ENCODE peak calls at places on chromosome 15, in ten cellular contexts. N, M, E, L, P, I, V, J, F and B are unnamed samples.

GRCh38 chr15:80834402-80834801 is 55.2 kb downstream of the CEMIP start:
- DNase-seq in N (no peak), V (no peak), M (no peak), J (no peak), F (no peak), I (no peak), P (no peak), E (no peak), L (no peak), B (no peak)

GRCh38 chr15:62248277-62248974 is 83.3 kb upstream of the C2CD4B start:
- DNase-seq in E (no peak), M (no peak), J (no peak), L (no peak), P (no peak), I (no peak), F (no peak), V (peak), N (peak), B (no peak)

GRCh38 chr15:40344631-40345120 is 3.9 kb upstream of the CCDC9B start:
- DNase-seq in N (peak), J (no peak), L (peak), M (no peak), V (peak), P (peak), F (peak), I (peak), E (peak), B (no peak)

GRCh38 chr15:66673410-66674322 is 28.4 kb upstream of the SMAD6 start:
- DNase-seq in I (peak), E (peak), V (peak), L (peak), N (no peak), P (peak), F (no peak), M (no peak), J (peak), B (no peak)

GRCh38 chr15:25525741-25526140 is 86.9 kb upstream of the UBE3A start:
- DNase-seq in N (no peak), L (no peak), E (no peak), J (no peak), F (no peak), M (no peak), I (no peak), V (no peak), P (no peak), B (no peak)

GRCh38 chr15:40695469-40695910 is 516 bp downstream of the RAD51 start:
- DNase-seq in I (peak), V (peak), P (no peak), J (no peak), E (peak), M (no peak), N (peak), L (no peak), F (no peak), B (no peak)

GRCh38 chr15:60994842-60995495 is 234.1 kb downstream of the RORA start:
- DNase-seq in I (no peak), F (no peak), L (no peak), V (no peak), N (no peak), J (no peak), E (no peak), M (no peak), P (no peak), B (no peak)

GRCh38 chr15:55685292-55685691 is 57.7 kb downstream of the PRTG start:
- DNase-seq in F (no peak), I (peak), E (no peak), L (no peak), N (peak), J (no peak), V (peak), P (no peak), M (peak), B (peak)

GRCh38 chr15:41284425-41285177 is 47.8 kb downstream of the OIP5 start:
- DNase-seq in N (peak), M (no peak), E (no peak), L (no peak), F (peak), J (no peak), P (no peak), V (peak), I (peak), B (no peak)

GRCh38 chr15:68224546-68225250 is 4.8 kb downstream of the CLN6 start:
- DNase-seq in J (no peak), M (no peak), N (no peak), P (no peak), F (no peak), I (peak), L (no peak), V (no peak), E (no peak), B (peak)

GRCh38 chr15:80567721-80568157 is 127.4 kb upstream of the ABHD17C start:
- DNase-seq in N (peak), V (peak), I (peak), M (peak), J (no peak), F (peak), L (peak), P (no peak), E (peak), B (no peak)

GRCh38 chr15:80170596-80170995 is 17.8 kb downstream of the FAH start:
- DNase-seq in M (no peak), J (no peak), N (no peak), P (no peak), V (no peak), I (no peak), F (no peak), E (no peak), L (no peak), B (no peak)

GRCh38 chr15:96703087-96703486 is 372.6 kb downstream of the NR2F2 start:
- DNase-seq in E (no peak), F (no peak), M (no peak), V (no peak), N (no peak), P (no peak), L (no peak), J (no peak), I (no peak), B (no peak)

GRCh38 chr15:96296264-96296663 is 34.2 kb upstream of the NR2F2 start:
- DNase-seq in P (no peak), F (no peak), N (peak), V (peak), I (no peak), E (no peak), J (no peak), M (no peak), L (no peak), B (no peak)

GRCh38 chr15:81959196-81959595 is 86.6 kb downstream of the MEX3B start:
- DNase-seq in J (no peak), L (no peak), E (no peak), P (no peak), F (no peak), M (no peak), I (no peak), V (no peak), N (no peak), B (no peak)

GRCh38 chr15:79154491-79155182 is 64.1 kb upstream of the RASGRF1 start:
- DNase-seq in L (no peak), M (no peak), I (no peak), N (no peak), P (no peak), V (no peak), J (peak), F (no peak), E (no peak), B (no peak)

GRCh38 chr15:39594764-39595620 is 14.1 kb downstream of the THBS1 start:
- DNase-seq in N (no peak), L (no peak), I (no peak), V (peak), M (peak), F (no peak), J (no peak), P (no peak), E (no peak), B (no peak)

GRCh38 chr15:35872577-35872976 is 326.6 kb upstream of the DPH6 start:
- DNase-seq in E (no peak), P (no peak), M (no peak), I (no peak), L (no peak), V (no peak), F (no peak), J (no peak), N (no peak), B (no peak)

GRCh38 chr15:62060896-62061280 is 641 bp upstream of the VPS13C start:
- DNase-seq in N (no peak), M (no peak), L (no peak), I (no peak), P (no peak), F (no peak), E (no peak), V (no peak), J (no peak), B (no peak)

GRCh38 chr15:61545763-61546162 is 316.7 kb upstream of the RORA start:
- DNase-seq in M (no peak), J (no peak), V (no peak), P (no peak), I (no peak), E (no peak), N (no peak), F (no peak), L (no peak), B (no peak)

GRCh38 chr15:76844096-76844495 is 61.0 kb downstream of the SCAPER start:
- DNase-seq in E (no peak), L (no peak), N (peak), V (peak), P (no peak), J (no peak), I (no peak), F (no peak), M (no peak), B (no peak)

GRCh38 chr15:70762469-70763119 is 764 bp downstream of the UACA start:
- DNase-seq in M (no peak), N (peak), F (peak), L (peak), E (peak), P (no peak), I (no peak), V (peak), J (no peak), B (no peak)

GRCh38 chr15:32935139-32935538 is 217.3 kb downstream of the GREM1 start:
- DNase-seq in E (no peak), P (no peak), M (no peak), J (no peak), V (no peak), L (no peak), F (no peak), I (no peak), N (no peak), B (no peak)

GRCh38 chr15:89326316-89326715 is 8.3 kb downstream of the POLG start:
- DNase-seq in L (no peak), E (no peak), J (no peak), F (no peak), I (peak), M (no peak), N (no peak), P (no peak), V (no peak), B (no peak)

GRCh38 chr15:82571722-82572222 is 31.5 kb upstream of the RPS17 start:
- DNase-seq in F (no peak), V (peak), I (no peak), N (peak), E (peak), M (peak), P (no peak), L (peak), J (peak), B (no peak)

GRCh38 chr15:81146454-81146853 is 12.4 kb downstream of the CFAP161 start:
- DNase-seq in F (no peak), M (no peak), I (no peak), E (no peak), J (no peak), P (no peak), N (no peak), V (no peak), L (no peak), B (no peak)

GRCh38 chr15:37109151-37109912 is 9.0 kb upstream of the MEIS2 start:
- DNase-seq in L (peak), P (no peak), E (no peak), M (no peak), F (no peak), V (no peak), J (no peak), I (no peak), N (no peak), B (no peak)

GRCh38 chr15:84886984-84887299 is 2.5 kb downstream of the SLC28A1 start:
- DNase-seq in L (no peak), I (no peak), J (no peak), M (no peak), V (no peak), F (no peak), P (no peak), E (no peak), N (no peak), B (no peak)

GRCh38 chr15:96625251-96625650 is 294.8 kb downstream of the NR2F2 start:
- DNase-seq in F (no peak), J (peak), L (no peak), N (no peak), E (no peak), V (no peak), P (no peak), M (no peak), I (no peak), B (no peak)

GRCh38 chr15:77179541-77179998 is 108.7 kb upstream of the TSPAN3 start:
- DNase-seq in I (no peak), V (no peak), L (no peak), N (no peak), E (no peak), J (no peak), P (no peak), M (no peak), F (no peak), B (peak)

GRCh38 chr15:44087578-44088190 is 107.4 kb downstream of the FRMD5 start:
- DNase-seq in I (no peak), M (peak), J (peak), E (no peak), L (no peak), P (no peak), V (peak), F (no peak), N (peak), B (no peak)

GRCh38 chr15:58454950-58455401 is 23.2 kb downstream of the LIPC start:
- DNase-seq in V (no peak), E (no peak), F (no peak), L (no peak), M (no peak), I (no peak), J (no peak), N (no peak), P (no peak), B (no peak)

GRCh38 chr15:25727867-25728600 is 135.1 kb downstream of the ATP10A start:
- DNase-seq in I (no peak), J (no peak), E (no peak), P (no peak), V (no peak), M (no peak), F (peak), L (no peak), N (no peak), B (no peak)

GRCh38 chr15:65790692-65791334 is 1.3 kb downstream of the DENND4A start:
- DNase-seq in L (no peak), M (no peak), P (no peak), F (no peak), E (no peak), J (no peak), I (peak), N (no peak), V (peak), B (no peak)

GRCh38 chr15:34757262-34757661 is 2.5 kb upstream of the GJD2 start:
- DNase-seq in J (no peak), N (no peak), F (no peak), M (no peak), E (no peak), V (no peak), L (no peak), I (no peak), P (no peak), B (no peak)

GRCh38 chr15:74506515-74506840 is 34.5 kb upstream of the ARID3B start:
- DNase-seq in P (no peak), M (no peak), F (no peak), V (no peak), I (no peak), N (no peak), L (no peak), E (no peak), J (no peak), B (no peak)

GRCh38 chr15:87777054-87777498 is 479.5 kb downstream of the NTRK3 start:
- DNase-seq in P (no peak), N (peak), V (no peak), J (no peak), F (no peak), E (no peak), L (no peak), M (peak), I (no peak), B (no peak)

GRCh38 chr15:43531018-43531667 is 13.7 kb downstream of the MAP1A start:
- DNase-seq in E (no peak), M (no peak), V (no peak), F (no peak), L (no peak), P (no peak), J (no peak), I (no peak), N (no peak), B (no peak)

GRCh38 chr15:63892794-63893441 is 59.2 kb upstream of the HERC1 start:
- DNase-seq in F (no peak), L (no peak), E (no peak), N (no peak), V (no peak), J (no peak), I (no peak), P (peak), M (no peak), B (peak)

GRCh38 chr15:90819390-90819789 is 49.0 kb upstream of the FURIN start:
- DNase-seq in V (no peak), N (no peak), M (no peak), J (no peak), I (no peak), P (no peak), L (no peak), F (peak), E (no peak), B (no peak)

GRCh38 chr15:90819850-90820249 is 48.5 kb upstream of the FURIN start:
- DNase-seq in N (no peak), M (no peak), J (no peak), F (peak), E (no peak), P (no peak), V (no peak), L (no peak), I (no peak), B (no peak)

GRCh38 chr15:90817117-90818057 is 51.0 kb upstream of the FURIN start:
- DNase-seq in M (no peak), L (no peak), F (peak), V (no peak), I (no peak), J (no peak), E (no peak), N (no peak), P (no peak), B (no peak)

GRCh38 chr15:90820481-90820880 is 47.9 kb upstream of the FURIN start:
- DNase-seq in M (no peak), V (no peak), L (no peak), E (no peak), J (no peak), I (no peak), F (peak), N (no peak), P (no peak), B (no peak)

DNA sequence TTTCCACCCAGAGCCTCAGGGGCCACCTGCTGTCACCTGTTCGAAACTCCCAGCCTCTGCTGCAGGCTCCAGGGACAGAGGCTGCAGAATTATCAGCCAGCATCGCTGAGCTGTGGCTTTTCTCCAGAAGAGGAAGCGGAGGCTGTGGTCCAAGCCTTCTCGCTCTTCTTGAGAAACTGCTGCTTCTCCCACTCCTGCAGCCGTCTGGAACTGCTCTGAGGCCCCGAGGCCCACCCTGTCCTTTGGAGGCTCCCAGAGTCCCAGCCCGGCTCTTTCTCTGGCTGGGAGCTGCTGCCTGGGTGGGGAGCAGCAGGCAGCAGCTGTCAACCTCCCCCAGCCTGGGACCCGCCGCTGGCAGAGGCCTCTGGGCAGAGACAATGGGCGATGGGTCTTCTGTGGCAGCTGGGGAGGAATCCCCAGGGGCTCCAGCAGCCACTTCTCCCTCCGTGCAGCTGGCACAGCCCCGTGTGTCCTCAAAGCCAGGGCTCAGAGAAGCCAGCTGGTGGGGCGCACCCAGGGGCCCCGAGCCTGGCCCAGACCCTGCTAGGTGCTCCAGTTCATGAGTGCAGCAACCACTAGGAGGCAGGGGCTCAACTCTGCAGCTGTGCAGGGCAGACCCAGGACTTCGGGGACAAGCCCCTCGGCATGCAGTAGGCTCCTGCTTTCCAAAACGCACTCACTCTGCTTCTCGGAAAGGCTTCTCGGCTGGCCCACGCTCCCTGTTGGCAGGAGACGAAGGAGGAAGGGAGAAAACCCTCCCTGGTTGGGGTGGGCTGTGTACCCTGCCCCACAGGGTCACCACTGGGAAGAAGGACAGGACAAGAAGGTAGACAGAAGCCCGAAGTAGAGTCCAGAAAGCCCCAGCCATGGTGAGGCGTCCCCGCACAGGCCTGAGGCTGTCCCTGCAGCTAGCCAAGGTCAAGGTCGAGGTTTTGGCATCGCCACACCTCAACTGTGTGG is 49.9 kb upstream of the FURIN start:
- DNase-seq in N (no peak), V (no peak), P (no peak), I (peak), F (peak), J (no peak), E (no peak), L (peak), M (no peak), B (no peak)
- TF ChIP-seq CTCF in N (no peak), V (no peak), P (peak), I (peak), F (no peak), J (no peak), E (peak), L (peak), M (peak), B (peak)

DNA sequence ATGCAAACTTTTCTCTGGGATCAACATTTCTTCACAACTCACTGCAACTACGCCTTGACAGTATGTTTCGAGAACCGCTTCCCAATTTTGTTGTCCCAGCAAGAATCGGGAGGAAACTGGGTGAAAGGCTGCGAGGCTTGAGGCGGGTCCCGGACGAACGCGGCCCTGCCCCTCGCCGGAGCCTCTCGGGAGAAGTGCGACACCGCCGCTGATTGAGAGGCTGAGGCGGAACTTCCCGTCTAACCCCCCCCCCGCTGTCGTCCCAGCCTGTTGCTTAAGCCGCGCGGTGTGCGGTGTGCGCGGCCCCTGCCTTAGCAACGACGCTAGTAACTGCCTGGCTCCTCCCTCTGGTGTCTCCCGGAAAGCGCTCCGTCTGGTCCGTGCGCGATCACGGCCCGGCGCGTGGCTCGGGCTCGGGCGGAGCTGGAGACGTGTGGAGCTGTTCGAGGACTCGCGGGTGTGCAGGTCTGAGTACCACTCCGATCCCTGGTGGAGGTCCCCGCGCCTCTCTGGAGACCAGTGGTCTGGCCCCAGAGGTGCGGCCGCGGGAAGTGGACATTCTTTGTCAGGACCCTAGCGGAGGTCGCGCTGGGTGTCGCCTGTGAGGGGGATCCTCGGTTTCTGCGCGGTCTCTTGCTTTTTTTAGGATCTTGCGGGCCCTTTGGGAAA is at the start of the genes DTWD1 and FAM227B:
- DNase-seq in P (peak), F (peak), E (peak), I (peak), M (peak), J (peak), V (peak), N (peak), L (peak), B (peak)
- TF ChIP-seq CTCF in P (no peak), F (peak), E (no peak), I (peak), M (no peak), J (no peak), V (peak), N (no peak), L (no peak), B (peak)

GRCh38 chr15:99928429-99928981 is 195.3 kb upstream of the LYSMD4 start:
- DNase-seq in V (peak), E (peak), I (peak), P (peak), F (peak), M (peak), N (peak), L (peak), J (no peak), B (no peak)
- TF ChIP-seq CTCF in V (peak), E (peak), I (no peak), P (peak), F (peak), M (peak), N (peak), L (peak), J (peak), B (peak)

DNA sequence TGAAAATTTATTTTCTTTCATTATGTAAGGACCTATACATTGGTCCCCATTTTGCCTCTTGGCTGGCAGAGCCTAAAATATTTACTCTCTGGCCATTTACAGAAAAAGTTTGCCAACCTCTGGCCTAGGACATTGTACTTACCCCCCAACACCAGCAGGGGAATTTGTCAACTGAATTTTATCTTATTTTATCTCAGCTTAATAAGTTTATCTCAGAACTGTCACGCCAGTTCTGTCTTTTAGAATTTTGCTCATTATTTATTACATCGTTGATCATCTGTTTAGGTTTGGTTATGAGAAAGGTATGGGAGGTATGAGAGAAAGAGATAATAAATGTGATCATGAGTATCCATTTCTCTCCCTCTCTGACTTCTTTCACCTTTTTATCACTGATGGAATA is 38.3 kb downstream of the CHD2 start:
- DNase-seq in E (no peak), L (no peak), N (no peak), F (no peak), V (no peak), P (no peak), M (no peak), J (no peak), I (no peak), B (no peak)
- TF ChIP-seq CTCF in E (peak), L (no peak), N (peak), F (no peak), V (peak), P (no peak), M (no peak), J (peak), I (peak), B (peak)